ENCODE peak calls at places on chromosomes 3 and 15, in five cellular contexts. U is sigmoid colon; T is IMR-90; R is CD4-positive, CD25-positive, alpha-beta regulatory T cell; Z is uterus. J is an unnamed sample.

GRCh38 chr15:101248274-101248673 is 3.6 kb downstream of the CHSY1 start:
- DNase-seq in U (no peak), T (no peak), R (no peak), Z (no peak), J (no peak)

GRCh38 chr3:125325746-125326145 is 49.4 kb downstream of the ZNF148 start:
- DNase-seq in U (no peak), T (no peak), R (no peak), Z (no peak), J (no peak)

GRCh38 chr15:42068601-42069000 is 25.8 kb downstream of the PLA2G4D start:
- DNase-seq in U (no peak), T (no peak), R (no peak), Z (no peak), J (no peak)

GRCh38 chr3:126393563-126393962 is 1.1 kb upstream of the CFAP100 start:
- DNase-seq in U (no peak), T (no peak), R (no peak), Z (no peak), J (no peak)

GRCh38 chr3:59877679-59878427 is 828.0 kb upstream of the CFAP20DC start:
- DNase-seq in U (no peak), T (peak), R (no peak), Z (no peak), J (no peak)

GRCh38 chr3:115148142-115148790 is 1.2 kb upstream of the ZBTB20 start:
- DNase-seq in U (no peak), T (peak), R (no peak), Z (no peak), J (no peak)

GRCh38 chr15:90071220-90071807 is 31.0 kb downstream of the IDH2 start:
- DNase-seq in U (peak), T (peak), R (peak), Z (peak), J (no peak)

GRCh38 chr3:43288366-43288765 is 2.0 kb downstream of the SNRK start:
- DNase-seq in U (no peak), T (peak), R (peak), Z (no peak), J (no peak)

GRCh38 chr15:34076785-34077184 is 24.9 kb downstream of the EMC7 start:
- DNase-seq in U (no peak), T (no peak), R (no peak), Z (no peak), J (no peak)

GRCh38 chr15:63198752-63199250 is 9.4 kb downstream of the RAB8B start:
- DNase-seq in U (no peak), T (peak), R (no peak), Z (no peak), J (no peak)

GRCh38 chr3:100992086-100993033 is 861 bp downstream of the ABI3BP start:
- DNase-seq in U (no peak), T (peak), R (no peak), Z (no peak), J (no peak)

GRCh38 chr3:137767146-137768020 is 3.3 kb downstream of the SOX14 start:
- DNase-seq in U (no peak), T (no peak), R (no peak), Z (no peak), J (no peak)

GRCh38 chr3:89380006-89380405 is 272.6 kb downstream of the EPHA3 start:
- DNase-seq in U (no peak), T (peak), R (no peak), Z (no peak), J (no peak)

GRCh38 chr15:50675524-50676144 is 11.0 kb downstream of the TRPM7 start:
- DNase-seq in U (no peak), T (peak), R (peak), Z (no peak), J (no peak)

GRCh38 chr3:169026543-169027181 is 636.9 kb downstream of the MECOM start:
- DNase-seq in U (no peak), T (peak), R (no peak), Z (no peak), J (no peak)

GRCh38 chr3:170868577-170869239 is 1.3 kb downstream of the RPL22L1 start:
- DNase-seq in U (no peak), T (no peak), R (no peak), Z (no peak), J (no peak)

GRCh38 chr3:123116116-123116515 is 49.3 kb downstream of the PDIA5 start:
- DNase-seq in U (peak), T (no peak), R (no peak), Z (no peak), J (no peak)

GRCh38 chr3:78244136-78244535 is 1204.2 kb downstream of the ROBO2 start:
- DNase-seq in U (no peak), T (no peak), R (no peak), Z (no peak), J (no peak)

GRCh38 chr3:138670409-138670808 is 61.8 kb downstream of the FAIM start:
- DNase-seq in U (no peak), T (no peak), R (no peak), Z (no peak), J (no peak)

GRCh38 chr3:168498194-168498593 is 402.5 kb upstream of the GOLIM4 start:
- DNase-seq in U (no peak), T (no peak), R (no peak), Z (no peak), J (no peak)

GRCh38 chr15:57235865-57236264 is 140.4 kb upstream of the CGNL1 start:
- DNase-seq in U (no peak), T (peak), R (no peak), Z (no peak), J (no peak)

GRCh38 chr3:146218880-146219866 is 31.7 kb downstream of the PLSCR4 start:
- DNase-seq in U (no peak), T (peak), R (peak), Z (peak), J (no peak)

GRCh38 chr3:39288300-39288808 is 8.5 kb upstream of the CX3CR1 start:
- DNase-seq in U (peak), T (peak), R (peak), Z (peak), J (peak)

GRCh38 chr3:63228677-63229076 is 49.4 kb upstream of the SYNPR start:
- DNase-seq in U (no peak), T (peak), R (peak), Z (no peak), J (peak)

GRCh38 chr3:123389338-123389910 is 59.5 kb downstream of the ADCY5 start:
- DNase-seq in U (no peak), T (no peak), R (no peak), Z (no peak), J (no peak)

GRCh38 chr15:72685925-72686794 is at the start of the genes BBS4 and HIGD2B:
- DNase-seq in U (peak), T (peak), R (peak), Z (peak), J (peak)

GRCh38 chr3:78754066-78754743 is 1013.6 kb downstream of the ROBO1 start:
- DNase-seq in U (no peak), T (peak), R (no peak), Z (no peak), J (no peak)

GRCh38 chr3:65945480-65945879 is 93.2 kb downstream of the MAGI1 start:
- DNase-seq in U (no peak), T (peak), R (no peak), Z (no peak), J (no peak)

GRCh38 chr3:171835116-171835515 is 8.0 kb upstream of the TMEM212 start:
- DNase-seq in U (no peak), T (no peak), R (no peak), Z (no peak), J (no peak)

GRCh38 chr15:55710286-55710685 is 32.7 kb downstream of the PRTG start:
- DNase-seq in U (no peak), T (no peak), R (no peak), Z (no peak), J (no peak)

GRCh38 chr3:140736863-140737460 is 59.1 kb downstream of the TRIM42 start:
- DNase-seq in U (no peak), T (no peak), R (no peak), Z (peak), J (peak)

GRCh38 chr15:81548350-81549116 is 174.5 kb upstream of the TMC3 start:
- DNase-seq in U (no peak), T (peak), R (no peak), Z (no peak), J (no peak)

GRCh38 chr3:43909149-43909548 is 218.4 kb downstream of the ABHD5 start:
- DNase-seq in U (no peak), T (peak), R (no peak), Z (no peak), J (no peak)

DNA sequence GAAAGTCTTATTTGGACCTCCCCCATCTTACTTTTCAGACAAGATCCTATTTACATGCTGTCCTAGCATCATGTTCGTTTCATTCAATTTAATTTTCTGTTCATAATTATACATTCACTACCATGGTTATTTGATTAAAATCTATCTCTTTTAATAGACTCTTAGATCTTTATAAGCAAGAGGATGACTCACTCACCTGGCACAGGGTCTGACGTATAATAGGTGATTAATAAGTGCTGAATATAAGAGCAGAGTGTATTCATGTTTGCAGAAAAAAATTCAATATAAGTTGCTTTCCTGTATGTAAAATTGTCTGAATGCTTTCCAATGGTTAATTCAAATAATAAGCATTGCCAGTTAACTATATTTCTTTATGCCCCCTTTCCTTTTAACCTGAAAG is 165.5 kb upstream of the CBLB start:
- DNase-seq in U (no peak), T (no peak), R (no peak), Z (no peak), J (no peak)
- H3K27ac ChIP-seq in U (no peak), T (no peak), R (no peak), Z (no peak), J (no peak)

GRCh38 chr3:193559100-193559499 is 4.4 kb upstream of the ATP13A4 start:
- DNase-seq in U (no peak), T (no peak), R (peak), Z (no peak), J (no peak)

GRCh38 chr3:193556841-193557240 is 2.1 kb upstream of the ATP13A4 start:
- DNase-seq in U (no peak), T (no peak), R (no peak), Z (no peak), J (no peak)

GRCh38 chr3:193552911-193553310 is 1.8 kb downstream of the ATP13A4 start:
- DNase-seq in U (no peak), T (no peak), R (no peak), Z (no peak), J (no peak)

GRCh38 chr3:193553606-193554005 is 1.1 kb downstream of the ATP13A4 start:
- DNase-seq in U (no peak), T (no peak), R (no peak), Z (no peak), J (no peak)

DNA sequence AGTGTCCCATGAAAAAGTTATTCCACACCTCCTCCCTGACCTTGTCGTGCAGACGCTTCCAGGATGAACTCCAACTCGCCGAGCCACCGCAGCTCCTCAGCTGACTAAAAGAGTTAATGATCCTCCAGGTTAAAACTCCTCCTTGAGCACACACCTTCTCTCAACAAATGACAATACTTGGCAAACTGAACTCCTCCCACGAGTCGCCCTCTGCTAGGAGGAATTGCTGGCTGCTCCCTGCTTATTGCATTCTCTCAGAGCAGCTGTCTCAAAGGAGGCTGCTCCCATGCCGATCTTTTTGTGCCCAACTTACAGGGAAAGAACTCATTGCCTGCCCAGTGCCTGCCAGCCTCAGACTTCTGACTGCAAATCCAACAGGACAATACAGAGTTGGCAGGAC is at the start of gene ATP13A4:
- DNase-seq in U (no peak), T (no peak), R (no peak), Z (no peak), J (peak)
- H3K4me3 ChIP-seq in U (no peak), T (no peak), R (no peak), Z (no peak), J (no peak)

DNA sequence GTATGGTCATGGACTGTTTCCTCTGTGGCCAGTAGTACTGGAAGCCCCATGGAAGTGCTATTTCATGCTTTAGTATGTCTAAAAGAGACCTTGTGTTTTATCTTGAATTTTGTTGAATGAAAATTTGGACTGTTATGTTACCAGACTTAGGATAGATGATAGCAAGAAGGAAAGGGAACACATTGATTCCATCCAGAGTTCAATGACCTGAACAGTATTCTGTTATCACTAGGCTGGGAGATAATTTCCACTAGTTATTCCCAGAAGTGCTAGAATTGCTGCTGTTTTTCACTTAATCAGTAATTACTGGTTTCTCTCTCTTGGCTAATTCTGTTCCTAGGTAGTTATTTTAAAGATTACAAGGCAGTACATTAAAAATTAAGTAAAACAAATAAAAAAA is 72.4 kb downstream of the KLHL25 start:
- DNase-seq in U (no peak), T (no peak), R (no peak), Z (no peak), J (no peak)
- H3K27ac ChIP-seq in U (peak), T (no peak), R (peak), Z (peak), J (no peak)

GRCh38 chr3:161508852-161509477 is 12.4 kb downstream of the OTOL1 start:
- DNase-seq in U (no peak), T (no peak), R (peak), Z (no peak), J (no peak)

GRCh38 chr3:161498259-161498921 is 1.8 kb downstream of the OTOL1 start:
- DNase-seq in U (no peak), T (no peak), R (no peak), Z (no peak), J (no peak)

GRCh38 chr3:161500057-161500836 is 3.6 kb downstream of the OTOL1 start:
- DNase-seq in U (no peak), T (no peak), R (no peak), Z (no peak), J (no peak)

GRCh38 chr3:161503271-161503670 is 6.7 kb downstream of the OTOL1 start:
- DNase-seq in U (no peak), T (no peak), R (no peak), Z (no peak), J (no peak)
- H3K4me3 ChIP-seq in U (no peak), T (no peak), R (no peak), Z (no peak), J (no peak)

GRCh38 chr3:12658593-12659058 is 5.3 kb downstream of the RAF1 start:
- DNase-seq in U (no peak), T (peak), R (no peak), Z (no peak), J (no peak)
- H3K27ac ChIP-seq in U (peak), T (peak), R (no peak), Z (peak), J (no peak)

GRCh38 chr15:36879568-36880225 is 220.7 kb downstream of the MEIS2 start:
- DNase-seq in U (no peak), T (no peak), R (no peak), Z (no peak), J (no peak)
- H3K4me3 ChIP-seq in U (no peak), T (no peak), R (no peak), Z (no peak), J (no peak)

GRCh38 chr3:151372063-151372820 is 12.3 kb downstream of the P2RY12 start:
- DNase-seq in U (no peak), T (peak), R (no peak), Z (no peak), J (no peak)
- H3K27ac ChIP-seq in U (no peak), T (no peak), R (no peak), Z (no peak), J (no peak)